ENCODE peak calls at places on chromosomes 6 and 20, in six cellular contexts. O, G, V, X, J and Z are unnamed samples.
A peak's percentile ranks its signal among the peaks of the same experiment; 100 is the strongest.

GRCh38 chr6:39221115-39221514 is 8.2 kb downstream of the KCNK5 start:
- DNase-seq in O (no peak), V (no peak), G (no peak), X (no peak), J (no peak), Z (no peak)

GRCh38 chr20:54108394-54108643 is 37.9 kb upstream of the BCAS1 start:
- DNase-seq in J (no peak), V (no peak), G (no peak), O (no peak), X (no peak), Z (no peak)

GRCh38 chr6:104325341-104326172 is 534.2 kb downstream of the HACE1 start:
- DNase-seq in G (no peak), O (no peak), V (peak; percentile 34), X (no peak), J (peak; percentile 22), Z (peak; percentile 24)

GRCh38 chr6:116511424-116512131 is at the start of gene CALHM5:
- DNase-seq in V (peak; percentile 37), O (no peak), J (peak; percentile 58), G (no peak), X (peak; percentile 59), Z (peak; percentile 48)

GRCh38 chr6:15441215-15441868 is 195.5 kb downstream of the JARID2 start:
- DNase-seq in X (peak; percentile 52), G (peak; percentile 50), V (peak; percentile 66), O (peak; percentile 10), J (peak; percentile 19), Z (peak; percentile 69)

GRCh38 chr6:57221191-57221935 is 744 bp downstream of the RAB23 start:
- DNase-seq in G (peak; percentile 63), O (peak; percentile 50), J (peak; percentile 54), X (peak; percentile 95), V (peak; percentile 80), Z (peak; percentile 85)

GRCh38 chr6:112941613-112942012 is 594.5 kb downstream of the RFPL4B start:
- DNase-seq in X (no peak), O (no peak), J (no peak), G (no peak), V (no peak), Z (no peak)

GRCh38 chr6:132130530-132131298 is 179.5 kb upstream of the CCN2 start:
- DNase-seq in O (no peak), X (no peak), G (no peak), V (no peak), J (no peak), Z (no peak)

GRCh38 chr6:73704260-73704659 is 8.3 kb downstream of the CD109 start:
- DNase-seq in O (no peak), J (peak; percentile 93), V (no peak), X (peak; percentile 43), G (no peak), Z (no peak)

GRCh38 chr20:11302436-11302835 is 615.3 kb upstream of the BTBD3 start:
- DNase-seq in J (no peak), X (no peak), V (no peak), O (no peak), G (no peak), Z (no peak)